ENCODE peak calls at places on chromosomes 2 and 18, in six cellular contexts. W, G, F, H, A and R are unnamed samples.

GRCh38 chr2:172200495-172201085 is 97.9 kb upstream of the DLX2 start:
- DNase-seq in H (no peak), W (no peak), F (peak; percentile 54), A (peak; percentile 34), G (no peak), R (peak; percentile 75)

GRCh38 chr2:18077724-18078123 is 199.3 kb downstream of the KCNS3 start:
- DNase-seq in G (no peak), A (no peak), F (peak; percentile 20), W (no peak), H (no peak), R (no peak)

GRCh38 chr2:196399736-196400691 is 228.6 kb upstream of the STK17B start:
- DNase-seq in W (no peak), H (no peak), F (peak; percentile 98), A (no peak), G (peak; percentile 85), R (no peak)

GRCh38 chr2:51718881-51719280 is 686.9 kb upstream of the NRXN1 start:
- DNase-seq in W (no peak), H (no peak), F (no peak), A (no peak), G (no peak), R (no peak)

GRCh38 chr2:238305092-238305862 is 15.0 kb upstream of the TRAF3IP1 start:
- DNase-seq in G (no peak), W (no peak), F (no peak), H (no peak), A (no peak), R (peak; percentile 77)

GRCh38 chr2:162475661-162476060 is 131.7 kb downstream of the GCA start:
- DNase-seq in F (no peak), W (no peak), H (no peak), A (no peak), G (no peak), R (no peak)

GRCh38 chr2:192498747-192499146 is 304.0 kb upstream of the TMEFF2 start:
- DNase-seq in A (no peak), H (no peak), W (no peak), F (no peak), G (no peak), R (no peak)

GRCh38 chr18:74895686-74896085 is 298.0 kb downstream of the ZNF407 start:
- DNase-seq in F (peak; percentile 48), G (no peak), A (no peak), H (no peak), W (no peak), R (no peak)

GRCh38 chr2:241140445-241140840 is 8.8 kb downstream of the PASK start:
- DNase-seq in H (no peak), A (no peak), G (no peak), W (no peak), F (no peak), R (no peak)

GRCh38 chr2:31475692-31476091 is 61.1 kb upstream of the XDH start:
- DNase-seq in G (peak; percentile 38), W (no peak), F (no peak), H (no peak), A (no peak), R (no peak)

GRCh38 chr2:145800201-145801091 is 1280.5 kb upstream of the ZEB2 start:
- DNase-seq in G (no peak), W (no peak), F (peak; percentile 27), H (no peak), A (no peak), R (no peak)

GRCh38 chr18:22667616-22668422 is 250.1 kb upstream of the CTAGE1 start:
- DNase-seq in W (peak; percentile 11), G (peak; percentile 82), H (no peak), A (no peak), F (peak; percentile 89), R (no peak)

GRCh38 chr18:54983041-54983686 is 23.9 kb upstream of the CCDC68 start:
- DNase-seq in W (peak; percentile 42), A (no peak), G (peak; percentile 52), H (no peak), F (peak; percentile 81), R (peak; percentile 81)

GRCh38 chr18:44715841-44716240 is 35.2 kb downstream of the SETBP1 start:
- DNase-seq in F (no peak), G (no peak), W (no peak), A (no peak), H (no peak), R (no peak)

GRCh38 chr18:61503688-61504087 is 170.5 kb downstream of the CDH20 start:
- DNase-seq in F (no peak), H (no peak), A (no peak), G (no peak), W (no peak), R (no peak)